ENCODE peak calls at places on chromosomes 12 and 14, in nine cellular contexts. One of them, this sample, is unnamed.

GRCh38 chr12:54261817-54262402 is 18.0 kb downstream of the CBX5 start:
- DNase-seq in iPS-NIHi11: no peak
- DNase-seq in memory B cell: no peak
- DNase-seq in HEK293T: no peak
- DNase-seq in CD8-positive, alpha-beta T cell: no peak
- DNase-seq in neural crest cell: no peak
- DNase-seq in central memory CD8-positive, alpha-beta T cell: no peak
- DNase-seq in naive thymus-derived CD4-positive, alpha-beta T cell: no peak
- DNase-seq in suprapubic skin: no peak
- DNase-seq in this sample: no peak

GRCh38 chr14:69650948-69651369 is 39.6 kb downstream of the SUSD6 start:
- DNase-seq in iPS-NIHi11: no peak
- DNase-seq in memory B cell: no peak
- DNase-seq in HEK293T: no peak
- DNase-seq in CD8-positive, alpha-beta T cell: no peak
- DNase-seq in neural crest cell: no peak
- DNase-seq in central memory CD8-positive, alpha-beta T cell: no peak
- DNase-seq in naive thymus-derived CD4-positive, alpha-beta T cell: no peak
- DNase-seq in suprapubic skin: no peak
- DNase-seq in this sample: no peak

GRCh38 chr12:56629459-56630179 is 507 bp downstream of the BAZ2A start:
- DNase-seq in iPS-NIHi11: peak
- DNase-seq in memory B cell: no peak
- DNase-seq in HEK293T: no peak
- DNase-seq in CD8-positive, alpha-beta T cell: peak
- DNase-seq in neural crest cell: no peak
- DNase-seq in central memory CD8-positive, alpha-beta T cell: no peak
- DNase-seq in naive thymus-derived CD4-positive, alpha-beta T cell: peak
- DNase-seq in suprapubic skin: peak
- DNase-seq in this sample: no peak

GRCh38 chr12:38137287-38137686 is 179.3 kb upstream of the ALG10B start:
- DNase-seq in iPS-NIHi11: no peak
- DNase-seq in memory B cell: no peak
- DNase-seq in HEK293T: no peak
- DNase-seq in CD8-positive, alpha-beta T cell: no peak
- DNase-seq in neural crest cell: no peak
- DNase-seq in central memory CD8-positive, alpha-beta T cell: no peak
- DNase-seq in naive thymus-derived CD4-positive, alpha-beta T cell: no peak
- DNase-seq in suprapubic skin: no peak
- DNase-seq in this sample: no peak

GRCh38 chr12:131642101-131642540 is 68.8 kb upstream of the SFSWAP start:
- DNase-seq in iPS-NIHi11: peak
- DNase-seq in memory B cell: no peak
- DNase-seq in HEK293T: peak
- DNase-seq in CD8-positive, alpha-beta T cell: no peak
- DNase-seq in neural crest cell: no peak
- DNase-seq in central memory CD8-positive, alpha-beta T cell: peak
- DNase-seq in naive thymus-derived CD4-positive, alpha-beta T cell: no peak
- DNase-seq in suprapubic skin: no peak
- DNase-seq in this sample: no peak

GRCh38 chr14:35390577-35391387 is 13.8 kb downstream of the NFKBIA start:
- DNase-seq in iPS-NIHi11: no peak
- DNase-seq in memory B cell: no peak
- DNase-seq in HEK293T: no peak
- DNase-seq in CD8-positive, alpha-beta T cell: peak
- DNase-seq in neural crest cell: no peak
- DNase-seq in central memory CD8-positive, alpha-beta T cell: peak
- DNase-seq in naive thymus-derived CD4-positive, alpha-beta T cell: no peak
- DNase-seq in suprapubic skin: no peak
- DNase-seq in this sample: no peak

GRCh38 chr12:116916122-116916521 is 5.4 kb downstream of the FBXW8 start:
- DNase-seq in iPS-NIHi11: no peak
- DNase-seq in memory B cell: no peak
- DNase-seq in HEK293T: no peak
- DNase-seq in CD8-positive, alpha-beta T cell: no peak
- DNase-seq in neural crest cell: no peak
- DNase-seq in central memory CD8-positive, alpha-beta T cell: no peak
- DNase-seq in naive thymus-derived CD4-positive, alpha-beta T cell: no peak
- DNase-seq in suprapubic skin: no peak
- DNase-seq in this sample: no peak

GRCh38 chr12:53251477-53252348 is 16.4 kb upstream of the ESPL1 start:
- DNase-seq in iPS-NIHi11: peak
- DNase-seq in memory B cell: peak
- DNase-seq in HEK293T: peak
- DNase-seq in CD8-positive, alpha-beta T cell: peak
- DNase-seq in neural crest cell: peak
- DNase-seq in central memory CD8-positive, alpha-beta T cell: peak
- DNase-seq in naive thymus-derived CD4-positive, alpha-beta T cell: peak
- DNase-seq in suprapubic skin: peak
- DNase-seq in this sample: no peak

GRCh38 chr14:59997496-59997895 is 77.6 kb downstream of the LRRC9 start:
- DNase-seq in iPS-NIHi11: no peak
- DNase-seq in memory B cell: no peak
- DNase-seq in HEK293T: no peak
- DNase-seq in CD8-positive, alpha-beta T cell: no peak
- DNase-seq in neural crest cell: no peak
- DNase-seq in central memory CD8-positive, alpha-beta T cell: no peak
- DNase-seq in naive thymus-derived CD4-positive, alpha-beta T cell: no peak
- DNase-seq in suprapubic skin: no peak
- DNase-seq in this sample: no peak

GRCh38 chr12:124109760-124110159 is 136.7 kb downstream of the ZNF664 start:
- DNase-seq in iPS-NIHi11: peak
- DNase-seq in memory B cell: no peak
- DNase-seq in HEK293T: peak
- DNase-seq in CD8-positive, alpha-beta T cell: no peak
- DNase-seq in neural crest cell: no peak
- DNase-seq in central memory CD8-positive, alpha-beta T cell: no peak
- DNase-seq in naive thymus-derived CD4-positive, alpha-beta T cell: no peak
- DNase-seq in suprapubic skin: no peak
- DNase-seq in this sample: no peak

GRCh38 chr14:84323963-84324362 is 1206.0 kb upstream of the FLRT2 start:
- DNase-seq in iPS-NIHi11: no peak
- DNase-seq in memory B cell: no peak
- DNase-seq in HEK293T: no peak
- DNase-seq in CD8-positive, alpha-beta T cell: no peak
- DNase-seq in neural crest cell: no peak
- DNase-seq in central memory CD8-positive, alpha-beta T cell: no peak
- DNase-seq in naive thymus-derived CD4-positive, alpha-beta T cell: no peak
- DNase-seq in suprapubic skin: no peak
- DNase-seq in this sample: no peak

GRCh38 chr12:8032242-8033152 is at the start of gene FOXJ2:
- DNase-seq in iPS-NIHi11: peak
- DNase-seq in memory B cell: peak
- DNase-seq in HEK293T: peak
- DNase-seq in CD8-positive, alpha-beta T cell: peak
- DNase-seq in neural crest cell: peak
- DNase-seq in central memory CD8-positive, alpha-beta T cell: peak
- DNase-seq in naive thymus-derived CD4-positive, alpha-beta T cell: peak
- DNase-seq in suprapubic skin: peak
- DNase-seq in this sample: no peak

GRCh38 chr12:113240395-113240794 is 19.1 kb downstream of the TPCN1 start:
- DNase-seq in iPS-NIHi11: no peak
- DNase-seq in memory B cell: no peak
- DNase-seq in HEK293T: no peak
- DNase-seq in CD8-positive, alpha-beta T cell: no peak
- DNase-seq in neural crest cell: no peak
- DNase-seq in central memory CD8-positive, alpha-beta T cell: no peak
- DNase-seq in naive thymus-derived CD4-positive, alpha-beta T cell: no peak
- DNase-seq in suprapubic skin: no peak
- DNase-seq in this sample: no peak

GRCh38 chr12:70305794-70306193 is 60.3 kb upstream of the KCNMB4 start:
- DNase-seq in iPS-NIHi11: no peak
- DNase-seq in memory B cell: no peak
- DNase-seq in HEK293T: no peak
- DNase-seq in CD8-positive, alpha-beta T cell: no peak
- DNase-seq in neural crest cell: no peak
- DNase-seq in central memory CD8-positive, alpha-beta T cell: no peak
- DNase-seq in naive thymus-derived CD4-positive, alpha-beta T cell: no peak
- DNase-seq in suprapubic skin: no peak
- DNase-seq in this sample: no peak